ENCODE peak calls at places on chromosome 18, in five cellular contexts. T is occipital lobe, E is HuH-7.5, J is MCF 10A, W is caudate nucleus. X is an unnamed sample.

GRCh38 chr18:48754993-48755473 is 195.7 kb downstream of the SMAD7 start:
- DNase-seq in T (no peak), E (no peak), J (no peak), W (no peak), X (no peak)

GRCh38 chr18:35328868-35329267 is 15.4 kb downstream of the ZNF24 start:
- DNase-seq in T (no peak), E (no peak), J (no peak), W (no peak), X (no peak)

GRCh38 chr18:26765498-26765897 is 100.0 kb downstream of the AQP4 start:
- DNase-seq in T (no peak), E (no peak), J (peak; percentile 33), W (no peak), X (no peak)

GRCh38 chr18:57154389-57154788 is 7.5 kb downstream of the BOD1L2 start:
- DNase-seq in T (no peak), E (no peak), J (no peak), W (no peak), X (no peak)

GRCh38 chr18:51569561-51569960 is 372.1 kb upstream of the MEX3C start:
- DNase-seq in T (no peak), E (no peak), J (no peak), W (no peak), X (no peak)

GRCh38 chr18:63161032-63161727 is 158.4 kb downstream of the BCL2 start:
- DNase-seq in T (no peak), E (no peak), J (no peak), W (no peak), X (no peak)

GRCh38 chr18:48166971-48167370 is 236.5 kb upstream of the SMAD2 start:
- DNase-seq in T (no peak), E (no peak), J (no peak), W (no peak), X (no peak)

GRCh38 chr18:11995445-11996189 is 14.3 kb downstream of the IMPA2 start:
- DNase-seq in T (peak; percentile 36), E (peak; percentile 88), J (peak; percentile 76), W (peak; percentile 24), X (peak; percentile 42)

GRCh38 chr18:8912348-8913057 is 190.0 kb upstream of the NDUFV2 start:
- DNase-seq in T (no peak), E (no peak), J (peak; percentile 10), W (no peak), X (no peak)

GRCh38 chr18:51321696-51322095 is 124.2 kb upstream of the MEX3C start:
- DNase-seq in T (no peak), E (no peak), J (peak; percentile 90), W (no peak), X (no peak)

GRCh38 chr18:27604583-27604982 is 419.5 kb upstream of the CHST9 start:
- DNase-seq in T (no peak), E (no peak), J (peak; percentile 18), W (no peak), X (no peak)

GRCh38 chr18:77100751-77101355 is 31.7 kb downstream of the MBP start:
- DNase-seq in T (no peak), E (no peak), J (peak; percentile 44), W (no peak), X (no peak)

GRCh38 chr18:25557006-25557405 is 205.0 kb upstream of the ZNF521 start:
- DNase-seq in T (no peak), E (no peak), J (no peak), W (no peak), X (no peak)

GRCh38 chr18:9135912-9136314 is 668 bp upstream of the ANKRD12 start:
- DNase-seq in T (peak; percentile 46), E (peak; percentile 51), J (peak; percentile 44), W (no peak), X (no peak)

GRCh38 chr18:64872710-64873458 is 724.0 kb upstream of the LINC00305 start:
- DNase-seq in T (no peak), E (no peak), J (no peak), W (no peak), X (no peak)

GRCh38 chr18:79459946-79460345 is 64.2 kb downstream of the NFATC1 start:
- DNase-seq in T (no peak), E (no peak), J (peak; percentile 11), W (no peak), X (no peak)

GRCh38 chr18:9849407-9849961 is 36.3 kb upstream of the TXNDC2 start:
- DNase-seq in T (no peak), E (no peak), J (no peak), W (no peak), X (no peak)

GRCh38 chr18:48539406-48540328 is 836 bp downstream of the CTIF start:
- DNase-seq in T (peak; percentile 55), E (no peak), J (peak; percentile 62), W (peak; percentile 75), X (peak; percentile 61)

GRCh38 chr18:12299862-12300261 is 8.2 kb upstream of the TUBB6 start:
- DNase-seq in T (no peak), E (no peak), J (no peak), W (no peak), X (no peak)